ENCODE peak calls at places on chromosomes 5 and 9, in seven cellular contexts. Q, F, O, J, C, Y and U are unnamed samples.

GRCh38 chr5:142422426-142422825 is 97.6 kb upstream of the SPRY4 start:
- DNase-seq in F (no peak), J (no peak), O (no peak), Q (no peak), C (no peak), Y (no peak), U (no peak)

GRCh38 chr9:94639045-94639995 is at the start of gene FBP1:
- DNase-seq in C (peak; percentile 33), J (peak; percentile 42), Q (no peak), Y (peak; percentile 44), O (peak; percentile 61), F (no peak), U (peak; percentile 94)

GRCh38 chr5:32511778-32512374 is 67.3 kb upstream of the ZFR start:
- DNase-seq in Y (no peak), F (no peak), C (peak; percentile 31), O (no peak), J (no peak), Q (no peak), U (no peak)

GRCh38 chr5:33975846-33976245 is 8.6 kb downstream of the SLC45A2 start:
- DNase-seq in O (no peak), C (no peak), Y (no peak), J (no peak), Q (no peak), F (no peak), U (no peak)

GRCh38 chr5:40477856-40478546 is 201.7 kb upstream of the PTGER4 start:
- DNase-seq in Y (no peak), O (no peak), Q (peak; percentile 10), J (no peak), C (no peak), F (no peak), U (no peak)

GRCh38 chr9:114856210-114856941 is 50.5 kb upstream of the TNFSF15 start:
- DNase-seq in C (no peak), O (no peak), F (no peak), J (no peak), Q (no peak), Y (no peak), U (no peak)

GRCh38 chr9:125878241-125878640 is 131.1 kb downstream of the PBX3 start:
- DNase-seq in C (no peak), J (no peak), F (peak; percentile 70), Y (no peak), Q (no peak), O (no peak), U (no peak)

GRCh38 chr5:374631-375335 is 53.3 kb downstream of the AHRR start:
- DNase-seq in Q (no peak), O (peak; percentile 25), F (no peak), Y (peak; percentile 38), C (no peak), J (peak; percentile 34), U (peak; percentile 37)

GRCh38 chr9:32483343-32483742 is 42.7 kb downstream of the RIGI start:
- DNase-seq in F (no peak), J (no peak), O (no peak), Y (no peak), Q (no peak), C (no peak), U (no peak)

GRCh38 chr9:132994410-132995120 is 16.1 kb downstream of the GFI1B start:
- DNase-seq in O (no peak), J (no peak), Q (peak; percentile 29), F (no peak), C (no peak), Y (no peak), U (no peak)

GRCh38 chr5:173823721-173824567 is 64.2 kb upstream of the CPEB4 start:
- DNase-seq in F (peak; percentile 23), O (no peak), Q (peak; percentile 93), Y (no peak), C (no peak), J (no peak), U (peak; percentile 93)

GRCh38 chr9:83007521-83008300 is 55.2 kb downstream of the RASEF start:
- DNase-seq in Y (no peak), O (peak; percentile 46), J (no peak), F (no peak), C (no peak), Q (no peak), U (no peak)

GRCh38 chr9:7879551-7880245 is 80.1 kb upstream of the DMAC1 start:
- DNase-seq in O (peak; percentile 37), F (peak; percentile 85), Q (no peak), C (no peak), Y (no peak), J (no peak), U (no peak)

GRCh38 chr9:114238471-114238870 is 83.1 kb downstream of the COL27A1 start:
- DNase-seq in Q (no peak), F (no peak), C (no peak), Y (no peak), J (no peak), O (no peak), U (peak; percentile 67)

GRCh38 chr5:135486679-135487395 is 34.7 kb upstream of the TIFAB start:
- DNase-seq in F (no peak), Y (no peak), J (no peak), C (no peak), Q (no peak), O (no peak), U (no peak)